ENCODE peak calls at places on chromosomes 6 and 20, in nine cellular contexts. One of them, this sample, is unnamed.

GRCh38 chr6:25085761-25086160 is 150.0 kb upstream of the RIPOR2 start:
- DNase-seq in activated CD4-positive, alpha-beta T cell treated with anti-CD3 and anti-CD28 coated beads for 48 hours: no peak
- DNase-seq in tibial artery: no peak
- DNase-seq in RCC 7860: no peak
- DNase-seq in naive thymus-derived CD8-positive, alpha-beta T cell: no peak
- DNase-seq in NCI-H1105 treated with DMSO at 0.1 percent for 48 hours: no peak
- DNase-seq in occipital lobe: no peak
- DNase-seq in cardiac fibroblast: peak; percentile 70
- DNase-seq in dermis microvascular lymphatic vessel endothelial cell: peak; percentile 96
- DNase-seq in this sample: no peak

GRCh38 chr6:31738048-31738979 is 1.5 kb upstream of the MSH5 start:
- DNase-seq in activated CD4-positive, alpha-beta T cell treated with anti-CD3 and anti-CD28 coated beads for 48 hours: peak; percentile 68
- DNase-seq in tibial artery: peak; percentile 56
- DNase-seq in RCC 7860: peak; percentile 83
- DNase-seq in naive thymus-derived CD8-positive, alpha-beta T cell: peak; percentile 52
- DNase-seq in NCI-H1105 treated with DMSO at 0.1 percent for 48 hours: no peak
- DNase-seq in occipital lobe: no peak
- DNase-seq in cardiac fibroblast: peak; percentile 91
- DNase-seq in dermis microvascular lymphatic vessel endothelial cell: peak; percentile 91
- DNase-seq in this sample: peak; percentile 92

GRCh38 chr6:118724211-118724610 is 72.8 kb upstream of the CEP85L start:
- DNase-seq in activated CD4-positive, alpha-beta T cell treated with anti-CD3 and anti-CD28 coated beads for 48 hours: no peak
- DNase-seq in tibial artery: no peak
- DNase-seq in RCC 7860: no peak
- DNase-seq in naive thymus-derived CD8-positive, alpha-beta T cell: no peak
- DNase-seq in NCI-H1105 treated with DMSO at 0.1 percent for 48 hours: no peak
- DNase-seq in occipital lobe: no peak
- DNase-seq in cardiac fibroblast: peak; percentile 37
- DNase-seq in dermis microvascular lymphatic vessel endothelial cell: no peak
- DNase-seq in this sample: no peak

GRCh38 chr6:34476462-34476861 is 10.6 kb downstream of the PACSIN1 start:
- DNase-seq in activated CD4-positive, alpha-beta T cell treated with anti-CD3 and anti-CD28 coated beads for 48 hours: no peak
- DNase-seq in tibial artery: no peak
- DNase-seq in RCC 7860: no peak
- DNase-seq in naive thymus-derived CD8-positive, alpha-beta T cell: no peak
- DNase-seq in NCI-H1105 treated with DMSO at 0.1 percent for 48 hours: no peak
- DNase-seq in occipital lobe: no peak
- DNase-seq in cardiac fibroblast: no peak
- DNase-seq in dermis microvascular lymphatic vessel endothelial cell: no peak
- DNase-seq in this sample: no peak

GRCh38 chr6:35214869-35215664 is 1.3 kb downstream of the SCUBE3 start:
- DNase-seq in activated CD4-positive, alpha-beta T cell treated with anti-CD3 and anti-CD28 coated beads for 48 hours: no peak
- DNase-seq in tibial artery: no peak
- DNase-seq in RCC 7860: no peak
- DNase-seq in naive thymus-derived CD8-positive, alpha-beta T cell: no peak
- DNase-seq in NCI-H1105 treated with DMSO at 0.1 percent for 48 hours: no peak
- DNase-seq in occipital lobe: no peak
- DNase-seq in cardiac fibroblast: no peak
- DNase-seq in dermis microvascular lymphatic vessel endothelial cell: no peak
- DNase-seq in this sample: no peak

GRCh38 chr6:166540631-166541331 is 45.7 kb downstream of the RAMACL start:
- DNase-seq in activated CD4-positive, alpha-beta T cell treated with anti-CD3 and anti-CD28 coated beads for 48 hours: peak; percentile 74
- DNase-seq in tibial artery: no peak
- DNase-seq in RCC 7860: no peak
- DNase-seq in naive thymus-derived CD8-positive, alpha-beta T cell: peak; percentile 18
- DNase-seq in NCI-H1105 treated with DMSO at 0.1 percent for 48 hours: no peak
- DNase-seq in occipital lobe: peak; percentile 56
- DNase-seq in cardiac fibroblast: no peak
- DNase-seq in dermis microvascular lymphatic vessel endothelial cell: peak; percentile 81
- DNase-seq in this sample: no peak

GRCh38 chr6:158500016-158500735 is 59.7 kb upstream of the TMEM181 start:
- DNase-seq in activated CD4-positive, alpha-beta T cell treated with anti-CD3 and anti-CD28 coated beads for 48 hours: no peak
- DNase-seq in tibial artery: no peak
- DNase-seq in RCC 7860: no peak
- DNase-seq in naive thymus-derived CD8-positive, alpha-beta T cell: no peak
- DNase-seq in NCI-H1105 treated with DMSO at 0.1 percent for 48 hours: no peak
- DNase-seq in occipital lobe: no peak
- DNase-seq in cardiac fibroblast: no peak
- DNase-seq in dermis microvascular lymphatic vessel endothelial cell: no peak
- DNase-seq in this sample: no peak

GRCh38 chr6:44068607-44069296 is 58.5 kb downstream of the MRPL14 start:
- DNase-seq in activated CD4-positive, alpha-beta T cell treated with anti-CD3 and anti-CD28 coated beads for 48 hours: no peak
- DNase-seq in tibial artery: no peak
- DNase-seq in RCC 7860: no peak
- DNase-seq in naive thymus-derived CD8-positive, alpha-beta T cell: no peak
- DNase-seq in NCI-H1105 treated with DMSO at 0.1 percent for 48 hours: no peak
- DNase-seq in occipital lobe: no peak
- DNase-seq in cardiac fibroblast: no peak
- DNase-seq in dermis microvascular lymphatic vessel endothelial cell: no peak
- DNase-seq in this sample: no peak

GRCh38 chr6:27892596-27893058 is 19.6 kb downstream of the OR2B2 start:
- DNase-seq in activated CD4-positive, alpha-beta T cell treated with anti-CD3 and anti-CD28 coated beads for 48 hours: no peak
- DNase-seq in tibial artery: no peak
- DNase-seq in RCC 7860: peak; percentile 24
- DNase-seq in naive thymus-derived CD8-positive, alpha-beta T cell: no peak
- DNase-seq in NCI-H1105 treated with DMSO at 0.1 percent for 48 hours: no peak
- DNase-seq in occipital lobe: no peak
- DNase-seq in cardiac fibroblast: no peak
- DNase-seq in dermis microvascular lymphatic vessel endothelial cell: no peak
- DNase-seq in this sample: no peak

GRCh38 chr20:25987073-25987927 is 290.6 kb upstream of the ZNF337 start:
- DNase-seq in activated CD4-positive, alpha-beta T cell treated with anti-CD3 and anti-CD28 coated beads for 48 hours: peak; percentile 67
- DNase-seq in tibial artery: no peak
- DNase-seq in RCC 7860: no peak
- DNase-seq in naive thymus-derived CD8-positive, alpha-beta T cell: peak; percentile 53
- DNase-seq in NCI-H1105 treated with DMSO at 0.1 percent for 48 hours: peak; percentile 83
- DNase-seq in occipital lobe: no peak
- DNase-seq in cardiac fibroblast: peak; percentile 54
- DNase-seq in dermis microvascular lymphatic vessel endothelial cell: peak; percentile 43
- DNase-seq in this sample: peak; percentile 26